ENCODE peak calls at places on chromosomes 3 and 15, in ten cellular contexts. J is NCI-H1092; Q is NCI-H187; X is hypothalamus; D is GM13976; P is stimulated activated CD4-positive, alpha-beta T cell treated with anti-CD3 and anti-CD28 coated beads, Interleukin-2, amount 100 ng/mL, for 48 hours; M is cardiac muscle cell; H is GDM1; N is NCI-H460; F is effector memory CD8-positive, alpha-beta T cell. K is an unnamed sample.

GRCh38 chr15:43268111-43269105 is 1.7 kb upstream of the TGM5 start:
- DNase-seq in J (no peak), Q (no peak), X (no peak), D (peak), P (no peak), M (peak), H (peak), N (no peak), F (no peak), K (peak)

GRCh38 chr3:113287818-113288648 is 76.7 kb downstream of the BOC start:
- DNase-seq in J (peak), Q (peak), X (no peak), D (peak), P (peak), M (peak), H (peak), N (peak), F (peak), K (peak)

GRCh38 chr3:52062499-52062898 is 6.1 kb upstream of the DUSP7 start:
- DNase-seq in J (no peak), Q (no peak), X (no peak), D (peak), P (no peak), M (peak), H (no peak), N (no peak), F (no peak), K (no peak)

GRCh38 chr3:30078736-30079135 is 527.7 kb upstream of the TGFBR2 start:
- DNase-seq in J (no peak), Q (no peak), X (no peak), D (no peak), P (no peak), M (no peak), H (no peak), N (no peak), F (no peak), K (no peak)

GRCh38 chr15:79091204-79091867 is 756 bp upstream of the RASGRF1 start:
- DNase-seq in J (no peak), Q (no peak), X (no peak), D (peak), P (peak), M (peak), H (no peak), N (peak), F (no peak), K (peak)

GRCh38 chr3:9862391-9863235 is 17.4 kb downstream of the CIDEC start:
- DNase-seq in J (no peak), Q (no peak), X (no peak), D (peak), P (no peak), M (peak), H (no peak), N (no peak), F (no peak), K (peak)

GRCh38 chr3:25033407-25034029 is 394.5 kb upstream of the RARB start:
- DNase-seq in J (no peak), Q (peak), X (no peak), D (peak), P (peak), M (peak), H (peak), N (peak), F (no peak), K (peak)

GRCh38 chr3:99625237-99625622 is 13.2 kb upstream of the COL8A1 start:
- DNase-seq in J (no peak), Q (no peak), X (no peak), D (no peak), P (no peak), M (no peak), H (no peak), N (no peak), F (no peak), K (no peak)

GRCh38 chr15:99251436-99251821 is at the start of gene LRRC28:
- DNase-seq in J (no peak), Q (no peak), X (no peak), D (no peak), P (no peak), M (no peak), H (no peak), N (no peak), F (no peak), K (no peak)

GRCh38 chr15:81548350-81549116 is 174.5 kb upstream of the TMC3 start:
- DNase-seq in J (no peak), Q (no peak), X (no peak), D (no peak), P (no peak), M (peak), H (no peak), N (no peak), F (no peak), K (no peak)

GRCh38 chr3:146682176-146682575 is 77.0 kb upstream of the PLSCR5 start:
- DNase-seq in J (peak), Q (no peak), X (no peak), D (no peak), P (no peak), M (no peak), H (no peak), N (no peak), F (no peak), K (no peak)

GRCh38 chr3:2098398-2099027 is at the start of gene CNTN4:
- DNase-seq in J (peak), Q (peak), X (peak), D (peak), P (peak), M (peak), H (no peak), N (peak), F (no peak), K (peak)

GRCh38 chr3:145869958-145870357 is 291.0 kb downstream of the PLOD2 start:
- DNase-seq in J (no peak), Q (no peak), X (no peak), D (no peak), P (no peak), M (peak), H (no peak), N (no peak), F (no peak), K (no peak)

GRCh38 chr15:57329582-57330367 is 46.5 kb upstream of the CGNL1 start:
- DNase-seq in J (no peak), Q (no peak), X (no peak), D (no peak), P (no peak), M (no peak), H (no peak), N (no peak), F (no peak), K (no peak)

GRCh38 chr15:101136381-101137268 is 115.2 kb downstream of the CHSY1 start:
- DNase-seq in J (no peak), Q (no peak), X (no peak), D (no peak), P (no peak), M (no peak), H (no peak), N (no peak), F (no peak), K (no peak)

GRCh38 chr15:70526221-70526973 is 237.0 kb downstream of the UACA start:
- DNase-seq in J (peak), Q (peak), X (no peak), D (no peak), P (no peak), M (peak), H (no peak), N (no peak), F (peak), K (no peak)

GRCh38 chr3:193732391-193732790 is 139.4 kb downstream of the OPA1 start:
- DNase-seq in J (no peak), Q (no peak), X (no peak), D (no peak), P (no peak), M (peak), H (no peak), N (no peak), F (no peak), K (no peak)

GRCh38 chr3:127019449-127019848 is 36.5 kb downstream of the PLXNA1 start:
- DNase-seq in J (no peak), Q (no peak), X (no peak), D (no peak), P (no peak), M (peak), H (no peak), N (no peak), F (no peak), K (no peak)

GRCh38 chr3:61601831-61602230 is 40.5 kb downstream of the PTPRG start:
- DNase-seq in J (no peak), Q (no peak), X (no peak), D (no peak), P (no peak), M (peak), H (no peak), N (no peak), F (no peak), K (no peak)

GRCh38 chr3:71132995-71133730 is 450.4 kb downstream of the FOXP1 start:
- DNase-seq in J (no peak), Q (no peak), X (no peak), D (no peak), P (no peak), M (no peak), H (no peak), N (no peak), F (no peak), K (no peak)

GRCh38 chr3:155391583-155391982 is 98.1 kb upstream of the STRIT1 start:
- DNase-seq in J (no peak), Q (no peak), X (no peak), D (no peak), P (no peak), M (peak), H (no peak), N (no peak), F (no peak), K (no peak)

GRCh38 chr3:129533406-129533805 is 5.0 kb downstream of the RHO start:
- DNase-seq in J (no peak), Q (no peak), X (no peak), D (no peak), P (no peak), M (no peak), H (no peak), N (no peak), F (no peak), K (no peak)